ENCODE peak calls at places on chromosomes 13 and 19, in four cellular contexts. A, S, N and V are unnamed samples.

GRCh38 chr19:5947435-5947834 is 30.5 kb downstream of the RANBP3 start:
- DNase-seq in A (peak; percentile 67), S (no peak), N (peak; percentile 84), V (no peak)

GRCh38 chr13:31209172-31209818 is 9.5 kb downstream of the B3GLCT start:
- DNase-seq in A (peak; percentile 36), S (peak; percentile 37), N (no peak), V (peak; percentile 78)

GRCh38 chr19:46492841-46493235 is 2.8 kb downstream of the PNMA8B start:
- DNase-seq in A (no peak), S (peak; percentile 44), N (no peak), V (no peak)

GRCh38 chr13:104586010-104586746 is 1520.0 kb upstream of the SLC10A2 start:
- DNase-seq in A (peak; percentile 87), S (no peak), N (no peak), V (no peak)

GRCh38 chr19:1102407-1103106 is 1.2 kb upstream of the GPX4 start:
- DNase-seq in A (peak; percentile 100), S (peak; percentile 83), N (no peak), V (peak; percentile 76)

GRCh38 chr13:29713841-29714240 is 118.4 kb upstream of the SLC7A1 start:
- DNase-seq in A (peak; percentile 21), S (no peak), N (no peak), V (peak; percentile 52)

GRCh38 chr19:14189415-14189814 is 16.6 kb downstream of the ADGRL1 start:
- DNase-seq in A (no peak), S (no peak), N (no peak), V (no peak)

GRCh38 chr19:46984077-46985010 is 35.3 kb upstream of the NPAS1 start:
- DNase-seq in A (peak; percentile 50), S (no peak), N (no peak), V (no peak)

GRCh38 chr19:14139944-14140343 is 3.6 kb upstream of the ASF1B start:
- DNase-seq in A (no peak), S (no peak), N (no peak), V (no peak)

GRCh38 chr19:35938282-35939224 is 2.4 kb downstream of the LRFN3 start:
- DNase-seq in A (no peak), S (no peak), N (no peak), V (no peak)

GRCh38 chr13:19713186-19713965 is 69.4 kb downstream of the PSPC1 start:
- DNase-seq in A (peak; percentile 85), S (no peak), N (no peak), V (peak; percentile 16)

GRCh38 chr19:10780368-10780767 is 55.6 kb downstream of the TMED1 start:
- DNase-seq in A (peak; percentile 54), S (no peak), N (no peak), V (no peak)

GRCh38 chr13:80571346-80572307 is 230.7 kb upstream of the SPRY2 start:
- DNase-seq in A (no peak), S (no peak), N (no peak), V (no peak)

GRCh38 chr19:1760020-1760419 is 6.7 kb downstream of the ONECUT3 start:
- DNase-seq in A (no peak), S (no peak), N (no peak), V (no peak)

GRCh38 chr19:32308436-32309077 is 36.9 kb upstream of the ZNF507 start:
- DNase-seq in A (no peak), S (no peak), N (no peak), V (no peak)

GRCh38 chr13:99600318-99600717 is 99.0 kb downstream of the TM9SF2 start:
- DNase-seq in A (no peak), S (no peak), N (no peak), V (peak; percentile 31)

GRCh38 chr13:95153647-95154405 is 147.4 kb downstream of the ABCC4 start:
- DNase-seq in A (peak; percentile 21), S (no peak), N (no peak), V (no peak)

GRCh38 chr19:56348289-56348877 is 33.7 kb upstream of the ZSCAN5A start:
- DNase-seq in A (no peak), S (no peak), N (no peak), V (peak; percentile 53)

GRCh38 chr13:97944396-97945029 is 9.0 kb upstream of the IPO5 start:
- DNase-seq in A (peak; percentile 62), S (no peak), N (no peak), V (no peak)

GRCh38 chr19:7360393-7360984 is 11.8 kb downstream of the ARHGEF18 start:
- DNase-seq in A (peak; percentile 16), S (no peak), N (no peak), V (no peak)

GRCh38 chr13:22403144-22403543 is 732.3 kb downstream of the FGF9 start:
- DNase-seq in A (no peak), S (no peak), N (no peak), V (no peak)

GRCh38 chr19:46529622-46530451 is 34.2 kb upstream of the PNMA8B start:
- DNase-seq in A (peak; percentile 54), S (peak; percentile 61), N (peak; percentile 75), V (peak; percentile 65)

GRCh38 chr13:20128459-20128927 is 32.4 kb downstream of the GJA3 start:
- DNase-seq in A (no peak), S (no peak), N (no peak), V (no peak)

GRCh38 chr13:32029684-32030083 is 1.9 kb upstream of the FRY start:
- DNase-seq in A (no peak), S (no peak), N (no peak), V (no peak)

GRCh38 chr13:72390909-72391308 is 336.5 kb downstream of the MZT1 start:
- DNase-seq in A (no peak), S (no peak), N (no peak), V (no peak)

GRCh38 chr19:55486971-55487883 is 1.0 kb upstream of the SSC5D start:
- DNase-seq in A (peak; percentile 97), S (peak; percentile 92), N (peak; percentile 81), V (peak; percentile 38)

GRCh38 chr19:53961523-53962345 is 1.0 kb upstream of the CACNG8 start:
- DNase-seq in A (no peak), S (no peak), N (no peak), V (no peak)

GRCh38 chr19:17865364-17866311 is 5.9 kb downstream of the RPL18A start:
- DNase-seq in A (no peak), S (no peak), N (no peak), V (no peak)

GRCh38 chr13:31987535-31988170 is 43.9 kb upstream of the FRY start:
- DNase-seq in A (no peak), S (no peak), N (no peak), V (no peak)

DNA sequence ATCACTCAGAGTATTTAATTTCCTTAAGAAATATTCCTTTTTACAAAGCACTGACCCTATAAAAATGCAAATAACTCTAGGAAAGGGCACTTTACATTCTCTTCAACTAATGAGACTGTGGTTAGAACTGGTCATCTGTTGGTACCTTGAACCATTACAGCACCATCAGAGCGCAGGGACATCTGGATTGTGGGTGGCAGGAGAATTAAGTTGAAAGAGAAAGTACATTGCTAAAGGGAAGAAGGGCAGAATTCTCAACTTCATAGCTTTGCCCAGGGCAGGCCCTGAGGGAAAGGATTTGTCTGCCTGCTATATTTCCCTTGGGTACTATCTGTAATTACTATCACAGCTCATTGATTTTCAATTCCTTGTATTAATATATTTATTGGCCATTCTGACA is 196.8 kb downstream of the KLF12 start:
- DNase-seq in A (no peak), S (no peak), N (no peak), V (no peak)
- TF ChIP-seq POLR2A in A (no peak), S (no peak), N (no peak), V (no peak)

DNA sequence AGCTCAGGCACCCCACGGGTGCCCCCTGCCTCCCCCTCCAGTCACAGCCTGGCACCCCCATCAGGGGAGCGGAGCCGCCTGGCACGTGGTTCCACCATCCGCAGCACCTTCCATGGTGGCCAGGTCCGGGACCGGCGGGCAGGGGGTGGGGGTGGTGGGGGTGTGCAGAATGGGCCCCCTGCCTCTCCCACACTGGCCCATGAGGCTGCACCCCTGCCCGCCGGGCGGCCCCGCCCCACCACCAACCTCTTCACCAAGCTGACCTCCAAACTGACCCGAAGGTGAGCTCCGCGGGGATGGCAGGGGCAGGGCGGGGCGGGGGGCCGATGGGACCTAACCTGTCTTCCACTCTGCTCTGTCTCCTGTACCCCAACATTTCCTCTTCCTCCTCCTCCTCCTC is 25.0 kb downstream of the CKM start:
- DNase-seq in A (no peak), S (no peak), N (no peak), V (no peak)
- TF ChIP-seq POLR2A in A (no peak), S (no peak), N (no peak), V (no peak)

GRCh38 chr19:51366050-51366998 is at the start of gene ETFB:
- DNase-seq in A (peak; percentile 96), S (peak; percentile 99), N (peak; percentile 99), V (peak; percentile 98)

GRCh38 chr19:51367565-51368365 is 1.0 kb downstream of the CLDND2 start:
- DNase-seq in A (peak; percentile 98), S (peak; percentile 100), N (peak; percentile 100), V (peak; percentile 99)

GRCh38 chr19:51366999-51367564 is 894 bp upstream of the ETFB start:
- DNase-seq in A (no peak), S (no peak), N (peak; percentile 82), V (peak; percentile 70)

GRCh38 chr19:51364200-51365106 is 1.7 kb downstream of the ETFB start:
- DNase-seq in A (no peak), S (no peak), N (no peak), V (no peak)

GRCh38 chr19:51365211-51366049 is 758 bp downstream of the ETFB start:
- DNase-seq in A (peak; percentile 53), S (peak; percentile 48), N (no peak), V (peak; percentile 70)
- TF ChIP-seq POLR2A in A (peak; percentile 4), S (no peak), N (no peak), V (no peak)

DNA sequence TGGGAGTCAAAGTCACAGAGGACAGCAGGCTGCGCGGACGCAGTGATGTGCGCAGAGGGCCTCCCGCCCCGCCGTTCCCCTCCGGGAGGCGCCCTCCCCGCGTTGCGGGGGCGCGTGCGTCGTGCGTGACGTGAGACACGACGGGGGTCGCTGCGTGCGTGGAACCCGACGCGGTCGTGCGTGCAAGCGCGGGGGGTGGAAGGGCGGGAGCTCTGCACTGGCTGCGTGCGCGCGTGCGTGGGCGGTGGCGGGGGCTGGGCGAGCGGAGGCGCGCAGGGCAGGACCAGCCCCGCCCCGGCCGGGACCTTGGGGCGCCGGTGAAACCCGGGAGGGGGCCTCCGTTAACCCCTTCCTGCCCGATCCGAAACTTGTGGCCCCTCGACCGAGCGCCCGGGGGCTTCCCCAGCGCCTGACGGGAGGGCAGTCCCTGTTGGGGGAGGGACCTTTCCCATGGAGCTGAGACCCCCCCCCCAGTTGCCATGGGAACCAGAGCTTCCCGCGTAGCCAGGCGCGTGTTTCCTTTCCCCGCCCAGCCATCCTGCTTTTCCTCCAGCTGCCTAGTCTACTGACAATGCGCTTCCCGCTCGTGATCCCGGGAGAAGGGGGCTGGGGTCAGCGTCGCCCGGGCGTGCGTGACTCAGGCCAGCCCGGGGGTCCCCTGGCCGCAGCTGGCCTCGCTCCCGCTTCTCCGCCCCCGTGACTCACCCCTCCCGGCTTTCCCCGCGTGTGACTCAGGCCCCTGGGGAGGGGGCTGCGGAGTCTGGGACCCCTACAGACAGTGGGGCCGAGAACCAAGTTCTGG is 7.3 kb upstream of the HOOK2 start:
- DNase-seq in A (peak; percentile 85), S (peak; percentile 92), N (peak; percentile 93), V (peak; percentile 86)
- TF ChIP-seq POLR2A in A (peak; percentile 24), S (peak; percentile 43), N (peak; percentile 55), V (peak; percentile 39)

DNA sequence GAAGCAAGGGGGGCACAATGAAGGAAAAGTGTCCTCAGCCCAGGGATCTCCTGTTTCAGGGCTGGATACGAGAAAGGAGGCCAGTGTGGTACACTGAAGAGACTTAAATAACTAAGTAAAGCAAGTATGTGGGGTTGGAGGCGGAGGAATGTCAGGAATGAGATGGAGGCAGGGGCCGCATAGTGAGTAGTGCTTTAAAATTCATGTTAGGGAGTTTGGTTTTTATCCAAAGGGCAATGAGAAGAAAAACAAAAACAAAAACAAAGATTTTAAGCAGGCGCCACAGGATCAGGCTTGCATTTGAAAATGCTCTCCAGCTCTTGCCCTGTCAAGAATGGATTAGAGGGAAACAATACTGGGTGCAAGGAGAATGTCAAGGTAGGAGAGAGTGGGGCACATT is 273.4 kb downstream of the DCLK1 start:
- DNase-seq in A (peak; percentile 32), S (no peak), N (no peak), V (no peak)
- TF ChIP-seq POLR2A in A (no peak), S (no peak), N (no peak), V (no peak)